ENCODE peak calls at places on chromosomes 1 and 21, in eight cellular contexts. Z is Panc1; F is CD8-positive, alpha-beta memory T cell; T is suprapubic skin; G is IMR-90; Y is ovary; C is adipocyte; I is SK-N-SH. P is an unnamed sample.

GRCh38 chr21:40271169-40271568 is 403.9 kb downstream of the PCP4 start:
- DNase-seq in C (no peak), Z (no peak), F (no peak), I (no peak), T (no peak), Y (no peak), G (no peak), P (no peak)

GRCh38 chr21:31182231-31183129 is 144.2 kb upstream of the KRTAP19-8 start:
- DNase-seq in T (no peak), C (no peak), Z (no peak), F (peak; percentile 61), I (no peak), G (no peak), Y (no peak), P (peak; percentile 38)

GRCh38 chr1:202811296-202812175 is 782 bp downstream of the PCAT6 start:
- DNase-seq in Y (no peak), F (peak; percentile 58), I (peak; percentile 71), T (peak; percentile 74), C (peak; percentile 54), Z (no peak), G (peak; percentile 13), P (peak; percentile 16)

GRCh38 chr1:56064705-56065104 is 514.7 kb downstream of the PLPP3 start:
- DNase-seq in Z (no peak), C (no peak), F (no peak), T (no peak), Y (no peak), I (no peak), G (peak; percentile 61), P (no peak)

GRCh38 chr1:226424228-226425003 is 16.5 kb upstream of the PARP1 start:
- DNase-seq in G (peak; percentile 10), F (no peak), T (no peak), I (peak; percentile 64), Y (no peak), Z (no peak), C (peak; percentile 39), P (no peak)

GRCh38 chr1:65442442-65442841 is 22.0 kb downstream of the LEPR start:
- DNase-seq in I (no peak), C (no peak), Z (no peak), Y (no peak), G (no peak), T (no peak), F (no peak), P (no peak)

GRCh38 chr1:117169871-117170596 is 40.7 kb downstream of the VTCN1 start:
- DNase-seq in Z (no peak), G (no peak), C (no peak), F (no peak), T (no peak), Y (no peak), I (no peak), P (no peak)

GRCh38 chr21:46116189-46116845 is 18.4 kb downstream of the COL6A2 start:
- DNase-seq in Y (peak; percentile 6), F (peak; percentile 35), G (no peak), C (no peak), I (peak; percentile 20), Z (no peak), T (peak; percentile 59), P (peak; percentile 0)

GRCh38 chr1:80675469-80675868 is 1125.3 kb upstream of the ADGRL2 start:
- DNase-seq in Y (no peak), G (no peak), T (no peak), F (no peak), C (peak; percentile 14), Z (no peak), I (no peak), P (no peak)

GRCh38 chr1:199667079-199667478 is 360.4 kb upstream of the NR5A2 start:
- DNase-seq in I (no peak), G (no peak), Y (no peak), C (no peak), F (no peak), Z (no peak), T (no peak), P (no peak)

GRCh38 chr1:91791691-91792392 is 94.1 kb downstream of the TGFBR3 start:
- DNase-seq in Z (no peak), Y (no peak), I (no peak), F (no peak), C (no peak), T (no peak), G (no peak), P (no peak)

GRCh38 chr21:34530264-34530663 is 18.3 kb upstream of the KCNE1 start:
- DNase-seq in Z (no peak), G (peak; percentile 86), I (no peak), T (no peak), C (peak; percentile 63), F (no peak), Y (no peak), P (no peak)

GRCh38 chr1:94720091-94720793 is 99.9 kb upstream of the SLC44A3 start:
- DNase-seq in F (no peak), T (no peak), Z (no peak), I (no peak), C (no peak), Y (no peak), G (no peak), P (no peak)

GRCh38 chr1:3672231-3672970 is 20.1 kb downstream of the TP73 start:
- DNase-seq in Z (no peak), Y (no peak), C (no peak), T (peak; percentile 48), F (peak; percentile 36), I (no peak), G (no peak), P (no peak)

GRCh38 chr1:161706483-161707347 is at the start of gene FCRLA:
- DNase-seq in T (no peak), I (no peak), C (peak; percentile 74), F (no peak), Y (no peak), G (peak; percentile 97), Z (no peak), P (no peak)

GRCh38 chr1:152953761-152954160 is 6.8 kb downstream of the SPRR5 start:
- DNase-seq in Y (no peak), I (no peak), T (no peak), F (no peak), C (no peak), G (no peak), Z (no peak), P (no peak)

GRCh38 chr21:42980959-42981523 is 6.7 kb downstream of the PKNOX1 start:
- DNase-seq in F (no peak), T (no peak), G (no peak), C (no peak), Y (no peak), I (no peak), Z (no peak), P (no peak)
- H3K9me3 ChIP-seq in F (no peaks in the 10 kb centered on the region), T (no peaks in the 10 kb centered on the region), G (peaks cover 2% of the 10 kb centered on the region), C (no peaks in the 10 kb centered on the region), Y (no peaks in the 10 kb centered on the region), I (peaks cover 4% of the 10 kb centered on the region), Z (no peaks in the 10 kb centered on the region), P (no peaks in the 10 kb centered on the region)

GRCh38 chr21:19810779-19811178 is 1187.4 kb upstream of the NCAM2 start:
- DNase-seq in Z (no peak), Y (no peak), I (no peak), F (no peak), C (no peak), T (no peak), G (no peak), P (no peak)

GRCh38 chr21:19807231-19807630 is 1191.0 kb upstream of the NCAM2 start:
- DNase-seq in T (no peak), Y (no peak), Z (no peak), I (no peak), F (no peak), G (no peak), C (no peak), P (no peak)
- H3K9me3 ChIP-seq in T (no peaks in the 10 kb centered on the region), Y (no peaks in the 10 kb centered on the region), Z (no peaks in the 10 kb centered on the region), I (no peaks in the 10 kb centered on the region), F (no peaks in the 10 kb centered on the region), G (peaks cover 1% of the 10 kb centered on the region), C (no peaks in the 10 kb centered on the region), P (no peaks in the 10 kb centered on the region)

DNA sequence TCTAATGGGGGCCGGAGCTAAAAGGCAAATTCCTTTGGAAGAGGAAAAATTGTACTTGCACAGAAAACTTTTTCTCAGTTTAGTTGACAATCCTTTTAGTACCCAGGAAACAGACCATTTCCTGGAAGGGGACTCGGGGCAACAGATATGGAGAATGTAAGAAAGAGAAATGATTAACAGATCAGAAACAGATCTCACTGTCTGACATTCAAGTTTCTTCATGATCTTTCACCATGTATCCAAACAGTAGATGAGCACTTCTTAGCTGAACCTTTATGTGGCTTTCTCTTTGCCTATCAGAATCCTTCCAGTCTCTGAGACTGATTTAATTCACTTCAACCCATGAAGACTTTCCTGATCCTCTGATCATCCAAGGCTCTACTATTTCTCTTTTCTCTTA is 2.8 kb downstream of the TTLL7 start:
- DNase-seq in F (no peak), C (no peak), Y (no peak), Z (no peak), G (peak; percentile 2), I (no peak), T (no peak), P (no peak)
- H3K9me3 ChIP-seq in F (no peaks in the 10 kb centered on the region), C (no peaks in the 10 kb centered on the region), Y (no peaks in the 10 kb centered on the region), Z (no peaks in the 10 kb centered on the region), G (no peaks in the 10 kb centered on the region), I (no peaks in the 10 kb centered on the region), T (no peaks in the 10 kb centered on the region), P (no peaks in the 10 kb centered on the region)

GRCh38 chr1:224219612-224220011 is 36.6 kb downstream of the DEGS1 start:
- DNase-seq in F (no peak), I (no peak), Y (no peak), C (no peak), Z (no peak), T (no peak), G (no peak), P (no peak)

GRCh38 chr1:224219011-224219611 is 36.1 kb downstream of the DEGS1 start:
- DNase-seq in Y (no peak), I (no peak), G (no peak), T (no peak), C (no peak), Z (no peak), F (no peak), P (no peak)

GRCh38 chr1:224213438-224214119 is 30.5 kb downstream of the DEGS1 start:
- DNase-seq in C (no peak), G (no peak), Y (no peak), T (no peak), F (no peak), I (no peak), Z (no peak), P (no peak)

GRCh38 chr1:224216380-224216779 is 33.3 kb downstream of the DEGS1 start:
- DNase-seq in Y (no peak), F (no peak), C (no peak), I (no peak), Z (no peak), T (no peak), G (no peak), P (no peak)

DNA sequence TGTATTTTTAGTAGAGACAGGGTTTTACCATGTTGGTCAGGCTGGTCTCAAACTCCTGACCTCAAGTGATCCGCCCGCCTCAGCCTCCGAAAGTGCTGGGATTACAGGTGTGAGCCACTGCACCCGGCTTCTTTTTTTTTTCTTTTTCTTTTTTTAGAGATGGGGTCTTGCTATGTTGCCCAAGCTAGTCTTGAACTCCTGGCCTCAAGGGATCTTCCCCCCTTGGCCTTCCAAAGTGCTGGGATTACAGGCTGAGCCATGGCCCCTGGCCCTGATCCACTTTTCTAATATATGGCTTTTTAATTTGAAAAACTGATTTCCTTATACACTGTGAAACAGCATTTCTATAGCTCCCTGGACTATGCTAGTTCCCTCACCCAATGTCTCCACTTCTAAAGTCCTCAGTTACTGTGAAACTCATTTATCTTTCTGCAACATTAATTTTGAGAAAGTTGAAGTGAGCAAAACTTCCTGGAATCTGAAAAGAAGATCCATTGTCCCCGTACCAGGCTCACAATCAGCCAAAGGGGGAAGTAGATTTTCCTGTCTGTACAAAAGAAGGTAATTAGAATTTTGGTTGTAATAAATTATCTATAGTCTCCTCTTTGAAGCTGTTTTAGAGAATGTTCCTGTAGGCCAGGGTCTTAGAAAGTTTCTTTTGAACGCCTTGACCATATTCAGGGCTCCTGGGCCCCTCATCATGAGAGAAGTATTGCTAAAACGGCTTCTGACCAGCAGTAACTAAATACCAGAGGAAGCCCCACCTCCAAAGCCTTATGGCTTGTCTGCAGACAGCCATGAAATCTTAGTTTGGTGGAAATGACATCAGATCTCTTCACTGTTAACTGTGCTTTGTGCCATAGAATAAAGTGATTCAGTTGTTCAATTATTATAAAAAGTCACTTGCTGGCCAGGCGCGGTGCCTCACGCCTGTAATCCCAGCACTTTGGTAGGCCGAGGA is 34.9 kb downstream of the DEGS1 start:
- DNase-seq in F (no peak), Y (no peak), C (no peak), Z (no peak), I (no peak), T (no peak), G (no peak), P (no peak)
- H3K9me3 ChIP-seq in F (no peaks in the 10 kb centered on the region), Y (no peaks in the 10 kb centered on the region), C (no peaks in the 10 kb centered on the region), Z (no peaks in the 10 kb centered on the region), I (no peaks in the 10 kb centered on the region), T (no peaks in the 10 kb centered on the region), G (no peaks in the 10 kb centered on the region), P (no peaks in the 10 kb centered on the region)

P was measured in T-helper 17 cell.